ENCODE peak calls at places on chromosomes 12 and 14, in four cellular contexts. T is NCI-H2227 treated with DMSO at 0.1 percent for 48 hours, V is HTR-8/SVneo, O is astrocyte of the hippocampus. Z is an unnamed sample.
A peak's percentile ranks its signal among the peaks of the same experiment; 100 is the strongest.

GRCh38 chr12:91349451-91349850 is 166.8 kb upstream of the DCN start:
- DNase-seq in T (no peak), V (no peak), O (no peak), Z (no peak)

GRCh38 chr14:32329690-32330290 is 692 bp downstream of the AKAP6 start:
- DNase-seq in T (no peak), V (no peak), O (no peak), Z (no peak)

GRCh38 chr12:90978117-90978770 is 23.3 kb upstream of the CCER1 start:
- DNase-seq in T (peak; percentile 25), V (peak; percentile 46), O (peak; percentile 80), Z (peak; percentile 74)

GRCh38 chr12:48924617-48925217 is 575 bp downstream of the FKBP11 start:
- DNase-seq in T (no peak), V (peak; percentile 81), O (peak; percentile 78), Z (peak; percentile 90)

GRCh38 chr12:92899388-92900001 is 29.6 kb downstream of the EEA1 start:
- DNase-seq in T (no peak), V (peak; percentile 85), O (peak; percentile 95), Z (no peak)

GRCh38 chr12:62762645-62763044 is 172.3 kb downstream of the PPM1H start:
- DNase-seq in T (no peak), V (no peak), O (no peak), Z (no peak)

GRCh38 chr14:100484531-100485267 is 102.5 kb downstream of the BEGAIN start:
- DNase-seq in T (no peak), V (no peak), O (no peak), Z (no peak)

GRCh38 chr12:25155031-25155576 is 39.9 kb downstream of the DNAI7 start:
- DNase-seq in T (no peak), V (peak; percentile 41), O (peak; percentile 46), Z (peak; percentile 82)

GRCh38 chr12:22409071-22409951 is 74.8 kb upstream of the ST8SIA1 start:
- DNase-seq in T (no peak), V (no peak), O (peak; percentile 62), Z (no peak)

GRCh38 chr14:57179273-57179672 is 89.4 kb downstream of the EXOC5 start:
- DNase-seq in T (no peak), V (no peak), O (no peak), Z (no peak)